ENCODE peak calls at places on chromosome 22, in six cellular contexts. One of them, this sample, is unnamed.

GRCh38 chr22:45235851-45236342 is 4.8 kb downstream of the KIAA0930 start:
- DNase-seq in H9: no peak
- DNase-seq in hepatocyte: no peak
- DNase-seq in GM23338: no peak
- DNase-seq in IMR-90: no peak
- DNase-seq in K562: no peak
- DNase-seq in this sample: no peak

GRCh38 chr22:36295247-36295646 is 42.3 kb downstream of the APOL1 start:
- DNase-seq in IMR-90: no peak
- DNase-seq in hepatocyte: no peak
- DNase-seq in GM23338: no peak
- DNase-seq in H9: no peak
- DNase-seq in K562: no peak
- DNase-seq in this sample: no peak

GRCh38 chr22:39306456-39307361 is 12.7 kb downstream of the RPL3 start:
- DNase-seq in hepatocyte: no peak
- DNase-seq in GM23338: peak; percentile 83
- DNase-seq in K562: peak; percentile 68
- DNase-seq in H9: peak; percentile 74
- DNase-seq in IMR-90: no peak
- DNase-seq in this sample: no peak

GRCh38 chr22:27115816-27116256 is 458.4 kb downstream of the MIAT start:
- DNase-seq in GM23338: no peak
- DNase-seq in K562: no peak
- DNase-seq in hepatocyte: peak; percentile 67
- DNase-seq in H9: no peak
- DNase-seq in IMR-90: peak; percentile 87
- DNase-seq in this sample: peak; percentile 73

GRCh38 chr22:39980635-39981034 is 14.1 kb upstream of the FAM83F start:
- DNase-seq in H9: no peak
- DNase-seq in GM23338: no peak
- DNase-seq in hepatocyte: no peak
- DNase-seq in K562: no peak
- DNase-seq in IMR-90: peak; percentile 15
- DNase-seq in this sample: no peak

GRCh38 chr22:30572840-30573593 is 1.4 kb downstream of the GAL3ST1 start:
- DNase-seq in GM23338: no peak
- DNase-seq in IMR-90: no peak
- DNase-seq in K562: no peak
- DNase-seq in H9: no peak
- DNase-seq in hepatocyte: peak; percentile 68
- DNase-seq in this sample: no peak

GRCh38 chr22:36383110-36383581 is 4.6 kb downstream of the MYH9 start:
- DNase-seq in IMR-90: peak; percentile 94
- DNase-seq in hepatocyte: no peak
- DNase-seq in GM23338: no peak
- DNase-seq in K562: peak; percentile 41
- DNase-seq in H9: no peak
- DNase-seq in this sample: peak; percentile 82

GRCh38 chr22:39297490-39298193 is 21.8 kb downstream of the RPL3 start:
- DNase-seq in IMR-90: no peak
- DNase-seq in GM23338: peak; percentile 70
- DNase-seq in K562: no peak
- DNase-seq in H9: no peak
- DNase-seq in hepatocyte: no peak
- DNase-seq in this sample: no peak

GRCh38 chr22:19607198-19608113 is 83.2 kb upstream of the CLDN5 start:
- DNase-seq in GM23338: peak; percentile 53
- DNase-seq in IMR-90: peak; percentile 8
- DNase-seq in hepatocyte: peak; percentile 63
- DNase-seq in H9: peak; percentile 58
- DNase-seq in K562: no peak
- DNase-seq in this sample: peak; percentile 51

GRCh38 chr22:35218079-35218478 is 39.2 kb upstream of the HMGXB4 start:
- DNase-seq in hepatocyte: no peak
- DNase-seq in GM23338: no peak
- DNase-seq in K562: no peak
- DNase-seq in IMR-90: peak; percentile 8
- DNase-seq in H9: no peak
- DNase-seq in this sample: peak; percentile 42

GRCh38 chr22:43826142-43827093 is 14.3 kb upstream of the EFCAB6 start:
- DNase-seq in GM23338: no peak
- DNase-seq in H9: peak; percentile 21
- DNase-seq in hepatocyte: peak; percentile 75
- DNase-seq in K562: no peak
- DNase-seq in IMR-90: peak; percentile 81
- DNase-seq in this sample: peak; percentile 68

GRCh38 chr22:19723990-19724827 is 870 bp downstream of the GP1BB start:
- DNase-seq in H9: peak; percentile 79
- DNase-seq in GM23338: peak; percentile 82
- DNase-seq in IMR-90: peak; percentile 18
- DNase-seq in hepatocyte: peak; percentile 73
- DNase-seq in K562: peak; percentile 94
- DNase-seq in this sample: no peak

GRCh38 chr22:39723899-39724351 is 153.4 kb downstream of the CACNA1I start:
- DNase-seq in hepatocyte: peak; percentile 74
- DNase-seq in IMR-90: peak; percentile 50
- DNase-seq in K562: peak; percentile 84
- DNase-seq in H9: no peak
- DNase-seq in GM23338: no peak
- DNase-seq in this sample: peak; percentile 16

GRCh38 chr22:24402460-24403192 is 24.8 kb upstream of the ADORA2A start:
- DNase-seq in hepatocyte: peak; percentile 88
- DNase-seq in H9: no peak
- DNase-seq in K562: no peak
- DNase-seq in GM23338: no peak
- DNase-seq in IMR-90: peak; percentile 94
- DNase-seq in this sample: peak; percentile 80

GRCh38 chr22:35558031-35558430 is 17.4 kb downstream of the RASD2 start:
- DNase-seq in K562: no peak
- DNase-seq in GM23338: no peak
- DNase-seq in IMR-90: no peak
- DNase-seq in H9: no peak
- DNase-seq in hepatocyte: no peak
- DNase-seq in this sample: no peak

GRCh38 chr22:23008887-23009286 is 61.4 kb upstream of the GNAZ start:
- DNase-seq in K562: no peak
- DNase-seq in IMR-90: no peak
- DNase-seq in GM23338: no peak
- DNase-seq in H9: no peak
- DNase-seq in hepatocyte: no peak
- DNase-seq in this sample: no peak

GRCh38 chr22:42343136-42343484 is 72.7 kb upstream of the TCF20 start:
- DNase-seq in K562: no peak
- DNase-seq in H9: no peak
- DNase-seq in GM23338: peak; percentile 48
- DNase-seq in IMR-90: no peak
- DNase-seq in hepatocyte: peak; percentile 42
- DNase-seq in this sample: no peak

GRCh38 chr22:30668306-30668655 is 606 bp upstream of the DUSP18 start:
- DNase-seq in GM23338: no peak
- DNase-seq in K562: peak; percentile 20
- DNase-seq in H9: no peak
- DNase-seq in hepatocyte: no peak
- DNase-seq in IMR-90: no peak
- DNase-seq in this sample: no peak

GRCh38 chr22:38207898-38208432 is 6.2 kb downstream of the MAFF start:
- DNase-seq in H9: peak; percentile 25
- DNase-seq in IMR-90: no peak
- DNase-seq in K562: no peak
- DNase-seq in GM23338: no peak
- DNase-seq in hepatocyte: no peak
- DNase-seq in this sample: no peak

GRCh38 chr22:38203090-38203810 is 1.5 kb downstream of the MAFF start:
- DNase-seq in K562: peak; percentile 22
- DNase-seq in GM23338: peak; percentile 68
- DNase-seq in IMR-90: peak; percentile 53
- DNase-seq in hepatocyte: peak; percentile 75
- DNase-seq in H9: peak; percentile 75
- DNase-seq in this sample: peak; percentile 68

GRCh38 chr22:38203855-38204497 is 2.2 kb downstream of the MAFF start:
- DNase-seq in IMR-90: peak; percentile 83
- DNase-seq in GM23338: no peak
- DNase-seq in K562: no peak
- DNase-seq in H9: no peak
- DNase-seq in hepatocyte: no peak
- DNase-seq in this sample: peak; percentile 31

GRCh38 chr22:38204784-38205183 is 3.0 kb downstream of the MAFF start:
- DNase-seq in H9: no peak
- DNase-seq in K562: no peak
- DNase-seq in hepatocyte: no peak
- DNase-seq in GM23338: no peak
- DNase-seq in IMR-90: no peak
- DNase-seq in this sample: no peak

DNA sequence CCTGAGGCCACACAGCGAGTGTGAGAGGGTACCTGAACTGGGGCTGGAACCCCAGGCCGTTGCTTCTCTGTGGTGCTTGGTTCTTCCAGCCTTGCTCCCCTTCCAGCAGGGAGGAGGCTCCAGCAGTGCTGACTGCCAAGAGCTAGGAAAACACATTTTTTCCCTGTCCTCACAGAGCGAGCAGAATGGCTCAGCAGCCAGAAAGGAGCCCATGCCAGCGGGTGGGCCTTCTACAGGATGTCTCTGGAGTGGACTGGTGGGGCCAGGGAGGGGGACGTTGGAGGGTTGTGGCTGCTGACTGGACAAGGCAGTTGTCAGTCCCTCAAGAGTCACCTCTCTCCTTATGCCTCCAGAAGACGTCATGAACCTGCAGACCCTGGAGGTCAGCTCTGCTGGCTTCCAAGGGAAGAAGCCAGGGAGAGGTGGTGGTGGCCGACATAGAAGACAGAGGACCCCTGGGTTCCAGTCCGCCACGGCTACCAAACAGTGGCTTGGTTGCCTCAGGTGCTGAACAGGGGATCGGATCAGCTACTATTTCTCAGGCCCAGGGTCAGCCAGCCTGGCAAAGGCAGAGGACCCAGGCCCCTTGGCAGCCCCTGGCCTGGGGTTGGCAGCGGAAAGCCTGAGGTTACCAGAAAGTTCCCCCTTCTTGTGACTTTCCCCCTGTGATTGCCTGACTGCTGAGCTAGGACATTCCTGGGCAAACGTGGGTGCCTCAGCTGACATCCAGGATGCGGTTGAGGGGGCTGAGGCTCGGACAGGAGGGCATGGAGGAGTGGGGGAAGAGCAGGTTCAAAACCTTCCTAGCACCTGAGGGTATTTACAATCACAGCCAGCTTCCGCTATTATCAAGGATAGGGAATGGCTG is 3.7 kb downstream of the MAFF start:
- DNase-seq in hepatocyte: peak; percentile 64
- DNase-seq in IMR-90: peak; percentile 79
- DNase-seq in H9: peak; percentile 23
- DNase-seq in K562: no peak
- DNase-seq in GM23338: no peak
- DNase-seq in this sample: no peak
- H4K20me1 ChIP-seq in hepatocyte: peaks cover 48% of the 10 kb centered on the region
- H4K20me1 ChIP-seq in IMR-90: peaks cover 77% of the 10 kb centered on the region
- H4K20me1 ChIP-seq in H9: no peaks in the 10 kb centered on the region
- H4K20me1 ChIP-seq in K562: peaks cover 18% of the 10 kb centered on the region
- H4K20me1 ChIP-seq in GM23338: peaks cover 8% of the 10 kb centered on the region
- H4K20me1 ChIP-seq in this sample: no peaks in the 10 kb centered on the region

DNA sequence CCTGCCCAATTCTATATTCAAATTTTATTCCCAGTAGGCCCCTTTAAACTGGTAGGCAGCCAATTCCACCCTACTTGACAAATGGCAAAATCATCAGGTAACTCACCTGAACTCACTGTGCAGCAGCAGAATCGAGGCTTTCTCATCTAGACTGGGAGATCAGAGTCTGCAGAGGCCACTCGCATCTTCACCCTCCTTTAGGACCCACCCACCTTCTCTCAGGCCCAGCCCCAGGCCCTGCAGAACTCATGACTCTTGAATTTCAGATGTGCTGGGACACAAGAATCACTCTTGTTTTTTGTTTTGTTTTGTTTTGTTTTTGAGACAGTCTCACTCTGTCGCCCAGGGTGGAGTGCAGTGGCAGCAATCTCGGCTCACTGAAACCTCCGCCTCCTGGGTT is 38.8 kb downstream of the MICAL3 start:
- DNase-seq in K562: no peak
- DNase-seq in H9: no peak
- DNase-seq in IMR-90: no peak
- DNase-seq in GM23338: no peak
- DNase-seq in hepatocyte: no peak
- DNase-seq in this sample: no peak
- H4K20me1 ChIP-seq in K562: peaks cover 10% of the 10 kb centered on the region
- H4K20me1 ChIP-seq in H9: no peaks in the 10 kb centered on the region
- H4K20me1 ChIP-seq in IMR-90: peaks cover 21% of the 10 kb centered on the region
- H4K20me1 ChIP-seq in GM23338: peaks cover 55% of the 10 kb centered on the region
- H4K20me1 ChIP-seq in hepatocyte: peaks cover 37% of the 10 kb centered on the region
- H4K20me1 ChIP-seq in this sample: peaks cover 16% of the 10 kb centered on the region

GRCh38 chr22:50194037-50194809 is 6.6 kb upstream of the SELENOO start:
- DNase-seq in GM23338: no peak
- DNase-seq in H9: no peak
- DNase-seq in hepatocyte: no peak
- DNase-seq in K562: no peak
- DNase-seq in IMR-90: no peak
- DNase-seq in this sample: no peak

GRCh38 chr22:50192056-50192824 is 6.5 kb downstream of the TRABD start:
- DNase-seq in GM23338: no peak
- DNase-seq in IMR-90: peak; percentile 19
- DNase-seq in K562: no peak
- DNase-seq in hepatocyte: no peak
- DNase-seq in H9: no peak
- DNase-seq in this sample: peak; percentile 32

GRCh38 chr22:50193621-50194020 is 7.2 kb upstream of the SELENOO start:
- DNase-seq in IMR-90: no peak
- DNase-seq in H9: no peak
- DNase-seq in hepatocyte: no peak
- DNase-seq in GM23338: no peak
- DNase-seq in K562: no peak
- DNase-seq in this sample: no peak

GRCh38 chr22:50191041-50191740 is 5.5 kb downstream of the TRABD start:
- DNase-seq in GM23338: no peak
- DNase-seq in K562: no peak
- DNase-seq in H9: no peak
- DNase-seq in hepatocyte: no peak
- DNase-seq in IMR-90: no peak
- DNase-seq in this sample: no peak

DNA sequence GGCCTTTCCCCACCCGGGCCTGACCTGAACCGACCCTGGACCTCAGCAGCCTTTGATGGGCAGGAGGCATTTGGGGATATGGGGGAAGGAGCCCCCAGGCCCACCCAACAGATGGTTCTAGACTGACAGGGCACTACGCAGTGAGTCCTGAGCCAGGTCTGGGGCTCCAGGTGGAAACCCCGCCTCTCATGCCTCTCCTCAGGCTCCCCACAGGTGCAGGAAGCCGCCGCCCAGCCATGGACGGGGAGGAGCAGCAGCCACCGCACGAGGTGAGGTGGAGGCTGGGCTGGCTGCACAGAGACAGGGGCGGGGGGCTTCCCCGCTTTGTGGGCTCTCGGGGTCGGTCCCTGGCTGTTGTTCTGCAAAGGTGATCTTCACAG is 7.1 kb downstream of the TRABD start:
- DNase-seq in GM23338: no peak
- DNase-seq in H9: no peak
- DNase-seq in IMR-90: no peak
- DNase-seq in hepatocyte: no peak
- DNase-seq in K562: no peak
- DNase-seq in this sample: no peak
- H4K20me1 ChIP-seq in GM23338: peaks cover 19% of the 10 kb centered on the region
- H4K20me1 ChIP-seq in H9: no peaks in the 10 kb centered on the region
- H4K20me1 ChIP-seq in IMR-90: peaks cover 39% of the 10 kb centered on the region
- H4K20me1 ChIP-seq in hepatocyte: no peaks in the 10 kb centered on the region
- H4K20me1 ChIP-seq in K562: peaks cover 8% of the 10 kb centered on the region
- H4K20me1 ChIP-seq in this sample: no peaks in the 10 kb centered on the region

GRCh38 chr22:37419370-37419915 is 7.8 kb downstream of the ELFN2 start:
- DNase-seq in GM23338: no peak
- DNase-seq in IMR-90: no peak
- DNase-seq in K562: no peak
- DNase-seq in hepatocyte: no peak
- DNase-seq in H9: no peak
- DNase-seq in this sample: no peak
- H4K20me1 ChIP-seq in GM23338: no peaks in the 10 kb centered on the region
- H4K20me1 ChIP-seq in IMR-90: peaks cover 46% of the 10 kb centered on the region
- H4K20me1 ChIP-seq in K562: peaks cover 3% of the 10 kb centered on the region
- H4K20me1 ChIP-seq in hepatocyte: no peaks in the 10 kb centered on the region
- H4K20me1 ChIP-seq in H9: no peaks in the 10 kb centered on the region
- H4K20me1 ChIP-seq in this sample: no peaks in the 10 kb centered on the region